ENCODE peak calls at places on chromosomes 6 and 20, in seven cellular contexts. One of them, this sample, is unnamed.

GRCh38 chr20:33914871-33915270 is 78.8 kb upstream of the RALY start:
- DNase-seq in cardiac muscle cell: no peak
- DNase-seq in body of pancreas: no peak
- DNase-seq in tibial artery: no peak
- DNase-seq in epithelial cell of esophagus: peak
- DNase-seq in psoas muscle: no peak
- DNase-seq in cardiac fibroblast: peak
- DNase-seq in this sample: no peak

GRCh38 chr6:39517763-39518162 is 195.3 kb upstream of the KCNK16 start:
- DNase-seq in cardiac muscle cell: no peak
- DNase-seq in body of pancreas: no peak
- DNase-seq in tibial artery: no peak
- DNase-seq in epithelial cell of esophagus: no peak
- DNase-seq in psoas muscle: no peak
- DNase-seq in cardiac fibroblast: no peak
- DNase-seq in this sample: no peak

GRCh38 chr6:4125500-4125899 is 9.9 kb downstream of the ECI2 start:
- DNase-seq in cardiac muscle cell: no peak
- DNase-seq in body of pancreas: no peak
- DNase-seq in tibial artery: no peak
- DNase-seq in epithelial cell of esophagus: no peak
- DNase-seq in psoas muscle: no peak
- DNase-seq in cardiac fibroblast: peak
- DNase-seq in this sample: no peak

GRCh38 chr20:32480361-32481199 is 104.6 kb downstream of the NOL4L start:
- DNase-seq in cardiac muscle cell: no peak
- DNase-seq in body of pancreas: no peak
- DNase-seq in tibial artery: no peak
- DNase-seq in epithelial cell of esophagus: no peak
- DNase-seq in psoas muscle: no peak
- DNase-seq in cardiac fibroblast: peak
- DNase-seq in this sample: no peak

GRCh38 chr6:52725133-52725529 is 38.1 kb downstream of the GSTA2 start:
- DNase-seq in cardiac muscle cell: no peak
- DNase-seq in body of pancreas: peak
- DNase-seq in tibial artery: peak
- DNase-seq in epithelial cell of esophagus: peak
- DNase-seq in psoas muscle: no peak
- DNase-seq in cardiac fibroblast: peak
- DNase-seq in this sample: no peak

GRCh38 chr6:2739335-2739734 is 11.4 kb downstream of the MYLK4 start:
- DNase-seq in cardiac muscle cell: no peak
- DNase-seq in body of pancreas: no peak
- DNase-seq in tibial artery: no peak
- DNase-seq in epithelial cell of esophagus: peak
- DNase-seq in psoas muscle: no peak
- DNase-seq in cardiac fibroblast: peak
- DNase-seq in this sample: no peak

GRCh38 chr6:170134077-170135040 is 156.5 kb downstream of the DLL1 start:
- DNase-seq in cardiac muscle cell: no peak
- DNase-seq in body of pancreas: peak
- DNase-seq in tibial artery: peak
- DNase-seq in epithelial cell of esophagus: no peak
- DNase-seq in psoas muscle: no peak
- DNase-seq in cardiac fibroblast: peak
- DNase-seq in this sample: peak

GRCh38 chr20:20430066-20430465 is 62.2 kb downstream of the INSM1 start:
- DNase-seq in cardiac muscle cell: no peak
- DNase-seq in body of pancreas: no peak
- DNase-seq in tibial artery: no peak
- DNase-seq in epithelial cell of esophagus: no peak
- DNase-seq in psoas muscle: no peak
- DNase-seq in cardiac fibroblast: no peak
- DNase-seq in this sample: no peak

GRCh38 chr20:40265872-40266533 is 423.0 kb downstream of the MAFB start:
- DNase-seq in cardiac muscle cell: peak
- DNase-seq in body of pancreas: peak
- DNase-seq in tibial artery: no peak
- DNase-seq in epithelial cell of esophagus: peak
- DNase-seq in psoas muscle: no peak
- DNase-seq in cardiac fibroblast: peak
- DNase-seq in this sample: no peak

GRCh38 chr6:118168421-118168820 is 261.4 kb downstream of the SLC35F1 start:
- DNase-seq in cardiac muscle cell: no peak
- DNase-seq in body of pancreas: no peak
- DNase-seq in tibial artery: no peak
- DNase-seq in epithelial cell of esophagus: no peak
- DNase-seq in psoas muscle: no peak
- DNase-seq in cardiac fibroblast: no peak
- DNase-seq in this sample: no peak

GRCh38 chr6:131948221-131948661 is 2.9 kb downstream of the CCN2 start:
- DNase-seq in cardiac muscle cell: no peak
- DNase-seq in body of pancreas: no peak
- DNase-seq in tibial artery: no peak
- DNase-seq in epithelial cell of esophagus: peak
- DNase-seq in psoas muscle: no peak
- DNase-seq in cardiac fibroblast: peak
- DNase-seq in this sample: no peak

GRCh38 chr20:47717421-47717820 is 67.9 kb downstream of the SULF2 start:
- DNase-seq in cardiac muscle cell: no peak
- DNase-seq in body of pancreas: no peak
- DNase-seq in tibial artery: no peak
- DNase-seq in epithelial cell of esophagus: no peak
- DNase-seq in psoas muscle: no peak
- DNase-seq in cardiac fibroblast: no peak
- DNase-seq in this sample: no peak

GRCh38 chr6:106077881-106078280 is 8.3 kb upstream of the PRDM1 start:
- DNase-seq in cardiac muscle cell: no peak
- DNase-seq in body of pancreas: no peak
- DNase-seq in tibial artery: no peak
- DNase-seq in epithelial cell of esophagus: no peak
- DNase-seq in psoas muscle: no peak
- DNase-seq in cardiac fibroblast: no peak
- DNase-seq in this sample: no peak

DNA sequence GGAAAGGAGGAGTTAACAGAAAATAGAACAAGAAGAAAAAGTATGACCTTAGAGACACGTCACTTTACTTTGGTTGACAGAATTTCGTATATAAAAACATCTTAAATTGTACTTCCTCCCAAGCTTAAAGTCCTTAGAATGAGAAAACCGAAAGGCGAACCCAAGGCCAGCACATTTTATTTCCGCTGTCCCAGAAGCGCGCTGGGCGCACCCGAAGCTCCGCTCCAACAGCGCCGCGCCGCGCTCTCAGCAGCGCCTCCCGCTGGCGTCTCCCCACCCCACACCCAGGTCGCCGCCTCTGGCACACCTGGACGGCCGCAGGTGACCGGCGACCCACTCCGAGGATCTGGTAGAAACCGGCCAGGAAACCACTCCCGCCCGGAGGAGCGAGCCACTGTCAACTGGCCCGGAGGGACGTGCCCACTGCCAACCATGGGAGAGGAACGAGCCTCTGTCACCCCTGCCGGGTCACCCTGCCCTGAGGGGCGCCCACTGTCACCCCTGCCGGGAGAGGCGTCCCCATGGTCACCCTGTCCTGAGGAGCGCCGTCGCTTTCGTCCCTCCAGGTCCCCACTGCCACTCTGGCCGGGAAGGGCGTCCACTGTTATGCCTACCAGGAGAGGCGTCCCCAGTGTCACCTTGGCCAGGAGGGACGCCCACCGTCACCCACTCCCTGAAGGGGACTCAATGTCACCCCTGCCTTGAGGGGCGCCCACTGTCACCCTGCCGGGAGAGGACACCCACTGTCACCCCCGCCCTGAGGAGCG is 824 bp downstream of the MPC1 start:
- DNase-seq in cardiac muscle cell: peak
- DNase-seq in body of pancreas: peak
- DNase-seq in tibial artery: peak
- DNase-seq in epithelial cell of esophagus: peak
- DNase-seq in psoas muscle: peak
- DNase-seq in cardiac fibroblast: peak
- DNase-seq in this sample: no peak
- TF ChIP-seq CTCF in cardiac muscle cell: peak
- TF ChIP-seq CTCF in body of pancreas: peak
- TF ChIP-seq CTCF in tibial artery: peak
- TF ChIP-seq CTCF in epithelial cell of esophagus: peak
- TF ChIP-seq CTCF in psoas muscle: peak
- TF ChIP-seq CTCF in cardiac fibroblast: peak
- TF ChIP-seq CTCF in this sample: peak

GRCh38 chr6:33384581-33385020 is 7.0 kb upstream of the KIFC1 start:
- DNase-seq in cardiac muscle cell: no peak
- DNase-seq in body of pancreas: no peak
- DNase-seq in tibial artery: no peak
- DNase-seq in epithelial cell of esophagus: peak
- DNase-seq in psoas muscle: no peak
- DNase-seq in cardiac fibroblast: peak
- DNase-seq in this sample: no peak
- TF ChIP-seq CTCF in cardiac muscle cell: peak
- TF ChIP-seq CTCF in body of pancreas: peak
- TF ChIP-seq CTCF in tibial artery: no peak
- TF ChIP-seq CTCF in epithelial cell of esophagus: peak
- TF ChIP-seq CTCF in psoas muscle: no peak
- TF ChIP-seq CTCF in cardiac fibroblast: peak
- TF ChIP-seq CTCF in this sample: peak

GRCh38 chr6:163942790-163943189 is 528.3 kb downstream of the QKI start:
- DNase-seq in cardiac muscle cell: no peak
- DNase-seq in body of pancreas: no peak
- DNase-seq in tibial artery: no peak
- DNase-seq in epithelial cell of esophagus: no peak
- DNase-seq in psoas muscle: no peak
- DNase-seq in cardiac fibroblast: no peak
- DNase-seq in this sample: no peak

GRCh38 chr6:163935158-163935762 is 520.7 kb downstream of the QKI start:
- DNase-seq in cardiac muscle cell: no peak
- DNase-seq in body of pancreas: no peak
- DNase-seq in tibial artery: no peak
- DNase-seq in epithelial cell of esophagus: no peak
- DNase-seq in psoas muscle: no peak
- DNase-seq in cardiac fibroblast: no peak
- DNase-seq in this sample: no peak

GRCh38 chr6:163941471-163941980 is 527.0 kb downstream of the QKI start:
- DNase-seq in cardiac muscle cell: no peak
- DNase-seq in body of pancreas: no peak
- DNase-seq in tibial artery: no peak
- DNase-seq in epithelial cell of esophagus: no peak
- DNase-seq in psoas muscle: peak
- DNase-seq in cardiac fibroblast: no peak
- DNase-seq in this sample: no peak

GRCh38 chr6:163940705-163941470 is 526.4 kb downstream of the QKI start:
- DNase-seq in cardiac muscle cell: no peak
- DNase-seq in body of pancreas: no peak
- DNase-seq in tibial artery: no peak
- DNase-seq in epithelial cell of esophagus: no peak
- DNase-seq in psoas muscle: no peak
- DNase-seq in cardiac fibroblast: peak
- DNase-seq in this sample: no peak

DNA sequence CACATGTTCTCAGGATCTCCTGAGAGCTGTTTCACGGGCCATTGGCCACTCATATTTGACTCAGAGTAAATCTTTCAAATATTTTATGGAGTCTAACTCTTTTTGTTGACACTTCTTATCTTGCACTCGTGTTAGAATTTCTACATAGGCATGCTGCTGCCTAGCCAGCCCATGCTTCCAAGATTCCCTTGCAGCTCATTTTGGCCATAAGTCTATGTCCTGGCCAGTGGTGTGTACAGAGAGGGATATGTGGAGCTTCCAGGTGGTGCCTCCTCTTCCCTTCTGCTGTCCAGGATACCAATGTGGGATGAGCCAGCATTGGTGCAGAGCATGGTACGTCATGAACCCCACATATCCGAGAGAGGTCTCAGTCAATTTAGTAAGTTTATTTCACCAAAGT is 522.6 kb downstream of the QKI start:
- DNase-seq in cardiac muscle cell: no peak
- DNase-seq in body of pancreas: no peak
- DNase-seq in tibial artery: no peak
- DNase-seq in epithelial cell of esophagus: no peak
- DNase-seq in psoas muscle: no peak
- DNase-seq in cardiac fibroblast: no peak
- DNase-seq in this sample: no peak
- TF ChIP-seq CTCF in cardiac muscle cell: no peak
- TF ChIP-seq CTCF in body of pancreas: no peak
- TF ChIP-seq CTCF in tibial artery: no peak
- TF ChIP-seq CTCF in epithelial cell of esophagus: no peak
- TF ChIP-seq CTCF in psoas muscle: no peak
- TF ChIP-seq CTCF in cardiac fibroblast: no peak
- TF ChIP-seq CTCF in this sample: no peak

DNA sequence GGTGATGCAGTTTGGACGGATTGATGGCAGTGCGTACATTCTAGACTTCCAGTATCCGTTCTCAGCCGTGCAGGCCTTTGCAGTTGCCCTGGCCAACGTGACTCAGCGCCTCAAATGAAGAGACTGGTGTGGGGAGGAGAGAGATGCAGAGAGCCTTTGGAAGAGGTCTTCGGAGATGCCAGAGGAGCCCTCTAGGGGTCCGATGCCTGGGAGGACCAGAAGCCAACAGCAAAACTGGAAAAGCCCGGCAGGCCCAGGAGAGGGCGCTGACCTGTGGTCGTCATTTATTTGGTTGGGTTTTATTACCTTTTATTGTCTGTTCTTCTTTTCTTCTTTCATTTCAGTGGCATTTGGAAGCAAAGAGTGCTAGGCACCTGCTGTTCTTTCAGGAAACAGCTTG is 53.3 kb upstream of the TMEM181 start:
- DNase-seq in cardiac muscle cell: peak
- DNase-seq in body of pancreas: no peak
- DNase-seq in tibial artery: no peak
- DNase-seq in epithelial cell of esophagus: no peak
- DNase-seq in psoas muscle: no peak
- DNase-seq in cardiac fibroblast: no peak
- DNase-seq in this sample: no peak
- TF ChIP-seq CTCF in cardiac muscle cell: peak
- TF ChIP-seq CTCF in body of pancreas: no peak
- TF ChIP-seq CTCF in tibial artery: no peak
- TF ChIP-seq CTCF in epithelial cell of esophagus: peak
- TF ChIP-seq CTCF in psoas muscle: no peak
- TF ChIP-seq CTCF in cardiac fibroblast: no peak
- TF ChIP-seq CTCF in this sample: peak

GRCh38 chr6:142942805-142943227 is 2.2 kb downstream of the HIVEP2 start:
- DNase-seq in cardiac muscle cell: no peak
- DNase-seq in body of pancreas: no peak
- DNase-seq in tibial artery: no peak
- DNase-seq in epithelial cell of esophagus: peak
- DNase-seq in psoas muscle: no peak
- DNase-seq in cardiac fibroblast: peak
- DNase-seq in this sample: no peak
- TF ChIP-seq CTCF in cardiac muscle cell: peak
- TF ChIP-seq CTCF in body of pancreas: peak
- TF ChIP-seq CTCF in tibial artery: peak
- TF ChIP-seq CTCF in epithelial cell of esophagus: peak
- TF ChIP-seq CTCF in psoas muscle: peak
- TF ChIP-seq CTCF in cardiac fibroblast: peak
- TF ChIP-seq CTCF in this sample: peak

GRCh38 chr20:62900692-62901584 is 25.4 kb downstream of the DIDO1 start:
- DNase-seq in cardiac muscle cell: no peak
- DNase-seq in body of pancreas: no peak
- DNase-seq in tibial artery: no peak
- DNase-seq in epithelial cell of esophagus: peak
- DNase-seq in psoas muscle: no peak
- DNase-seq in cardiac fibroblast: no peak
- DNase-seq in this sample: no peak
- TF ChIP-seq CTCF in cardiac muscle cell: no peak
- TF ChIP-seq CTCF in body of pancreas: no peak
- TF ChIP-seq CTCF in tibial artery: no peak
- TF ChIP-seq CTCF in epithelial cell of esophagus: peak
- TF ChIP-seq CTCF in psoas muscle: no peak
- TF ChIP-seq CTCF in cardiac fibroblast: peak
- TF ChIP-seq CTCF in this sample: no peak

GRCh38 chr20:63224272-63225081 is 8.5 kb upstream of the YTHDF1 start:
- DNase-seq in cardiac muscle cell: peak
- DNase-seq in body of pancreas: peak
- DNase-seq in tibial artery: no peak
- DNase-seq in epithelial cell of esophagus: peak
- DNase-seq in psoas muscle: no peak
- DNase-seq in cardiac fibroblast: peak
- DNase-seq in this sample: no peak
- TF ChIP-seq CTCF in cardiac muscle cell: peak
- TF ChIP-seq CTCF in body of pancreas: no peak
- TF ChIP-seq CTCF in tibial artery: no peak
- TF ChIP-seq CTCF in epithelial cell of esophagus: peak
- TF ChIP-seq CTCF in psoas muscle: no peak
- TF ChIP-seq CTCF in cardiac fibroblast: peak
- TF ChIP-seq CTCF in this sample: peak